ENCODE peak calls at places on chromosomes 4 and X, in four cellular contexts. P, T, H and J are unnamed samples.

GRCh38 chr4:174394915-174395314 is 111.2 kb downstream of the CEP44 start:
- DNase-seq in T (no peak), P (no peak), H (no peak), J (no peak)

GRCh38 chr4:75907956-75908355 is 5.7 kb upstream of the PPEF2 start:
- DNase-seq in H (no peak), P (no peak), T (no peak), J (no peak)

GRCh38 chr4:22238742-22239141 is 277.1 kb downstream of the ADGRA3 start:
- DNase-seq in T (no peak), P (peak; percentile 23), H (peak; percentile 17), J (peak; percentile 15)

GRCh38 chr4:107253090-107253489 is 217.0 kb upstream of the DKK2 start:
- DNase-seq in T (no peak), H (no peak), P (no peak), J (no peak)

GRCh38 chr4:140645614-140646412 is 77.1 kb upstream of the UCP1 start:
- DNase-seq in H (no peak), P (no peak), T (no peak), J (no peak)

GRCh38 chrX:81261576-81261975 is 59.7 kb downstream of the SH3BGRL start:
- DNase-seq in H (no peak), T (no peak), P (no peak), J (no peak)

GRCh38 chr4:8911311-8912088 is 39.9 kb upstream of the HMX1 start:
- DNase-seq in P (no peak), H (peak; percentile 25), T (no peak), J (peak; percentile 70)

GRCh38 chr4:152009046-152009445 is 248.2 kb upstream of the GATB start:
- DNase-seq in H (no peak), T (no peak), P (no peak), J (no peak)

GRCh38 chrX:53241558-53241957 is 16.6 kb upstream of the KDM5C start:
- DNase-seq in T (no peak), P (no peak), H (no peak), J (no peak)

GRCh38 chrX:42195506-42195905 is 272.2 kb upstream of the CASK start:
- DNase-seq in H (no peak), P (peak; percentile 6), T (no peak), J (peak; percentile 16)

GRCh38 chr4:88060431-88060830 is 53.0 kb downstream of the PKD2 start:
- DNase-seq in T (no peak), P (no peak), H (no peak), J (no peak)

GRCh38 chr4:76426272-76426671 is 5.3 kb upstream of the CCDC158 start:
- DNase-seq in H (no peak), P (no peak), T (no peak), J (peak; percentile 49)

GRCh38 chr4:55510685-55511084 is 36.0 kb downstream of the CLOCK start:
- DNase-seq in P (no peak), H (no peak), T (no peak), J (no peak)

GRCh38 chrX:46218373-46218772 is 326.8 kb downstream of the ZNF674 start:
- DNase-seq in T (no peak), H (no peak), P (no peak), J (no peak)

GRCh38 chr4:6258741-6259140 is 10.9 kb upstream of the WFS1 start:
- DNase-seq in T (no peak), P (no peak), H (no peak), J (no peak)

GRCh38 chr4:173450281-173450680 is 51.4 kb upstream of the SCRG1 start:
- DNase-seq in H (no peak), P (no peak), T (no peak), J (no peak)

GRCh38 chr4:38733663-38734062 is 49.1 kb downstream of the TLR10 start:
- DNase-seq in T (no peak), P (no peak), H (no peak), J (no peak)

GRCh38 chr4:7585768-7586167 is 151.0 kb upstream of the PSAPL1 start:
- DNase-seq in T (no peak), H (no peak), P (no peak), J (no peak)

GRCh38 chr4:100694467-100694866 is 176.6 kb upstream of the EMCN start:
- DNase-seq in P (no peak), H (no peak), T (no peak), J (no peak)

GRCh38 chrX:103845165-103845653 is 13.2 kb upstream of the RAB9B start:
- DNase-seq in P (peak; percentile 73), H (peak; percentile 54), T (no peak), J (peak; percentile 35)

GRCh38 chrX:107985032-107985431 is 2.9 kb upstream of the TEX13B start:
- DNase-seq in H (no peak), P (no peak), T (no peak), J (no peak)

GRCh38 chr4:64682946-64683345 is 273.7 kb upstream of the TECRL start:
- DNase-seq in P (peak; percentile 59), H (no peak), T (no peak), J (no peak)

GRCh38 chr4:21765810-21766407 is 182.7 kb downstream of the KCNIP4 start:
- DNase-seq in H (peak; percentile 61), P (peak; percentile 70), T (no peak), J (peak; percentile 22)

GRCh38 chr4:77773101-77773500 is 46.1 kb downstream of the CNOT6L start:
- DNase-seq in H (no peak), P (no peak), T (no peak), J (no peak)

GRCh38 chr4:142840516-142841123 is 5.5 kb downstream of the INPP4B start:
- DNase-seq in T (no peak), P (peak; percentile 43), H (no peak), J (no peak)

GRCh38 chr4:52051213-52051614 is at the start of gene SPATA18:
- DNase-seq in H (peak; percentile 47), P (no peak), T (no peak), J (peak; percentile 72)

GRCh38 chrX:23626651-23627050 is 40.6 kb upstream of the PRDX4 start:
- DNase-seq in T (no peak), P (no peak), H (no peak), J (peak; percentile 45)

GRCh38 chr4:113300384-113301011 is 251.0 kb downstream of the ANK2 start:
- DNase-seq in P (peak; percentile 6), T (no peak), H (no peak), J (no peak)

GRCh38 chr4:181637186-181638105 is 605.8 kb upstream of the TENM3 start:
- DNase-seq in T (no peak), P (no peak), H (no peak), J (no peak)

GRCh38 chrX:120560405-120560841 is 339 bp downstream of the CUL4B start:
- DNase-seq in P (no peak), H (no peak), T (no peak), J (no peak)

GRCh38 chr4:151801547-151802516 is 41.0 kb upstream of the GATB start:
- DNase-seq in H (peak; percentile 65), P (peak; percentile 61), T (no peak), J (peak; percentile 50)

GRCh38 chr4:55181606-55182005 is 56.2 kb upstream of the KDR start:
- DNase-seq in T (no peak), P (no peak), H (no peak), J (no peak)

GRCh38 chrX:10190367-10190766 is 33.6 kb downstream of the CLCN4 start:
- DNase-seq in T (no peak), H (no peak), P (peak; percentile 73), J (no peak)

GRCh38 chrX:154355776-154356140 is 18.7 kb downstream of the FLNA start:
- DNase-seq in P (no peak), H (no peak), T (no peak), J (no peak)

GRCh38 chr4:107616838-107617389 is 103.1 kb downstream of the PAPSS1 start:
- DNase-seq in T (no peak), P (no peak), H (no peak), J (no peak)

GRCh38 chrX:120305531-120306145 is 5.6 kb downstream of the TMEM255A start:
- DNase-seq in H (no peak), P (no peak), T (no peak), J (no peak)

GRCh38 chrX:69163936-69164741 is 1.1 kb downstream of the PJA1 start:
- DNase-seq in T (no peak), H (peak; percentile 54), P (peak; percentile 37), J (peak; percentile 81)

GRCh38 chrX:105526431-105526830 is 295.9 kb upstream of the NRK start:
- DNase-seq in H (no peak), P (no peak), T (no peak), J (no peak)

GRCh38 chr4:10082459-10083272 is 33.9 kb downstream of the WDR1 start:
- DNase-seq in P (no peak), H (no peak), T (no peak), J (peak; percentile 43)